ENCODE peak calls at places on chromosomes 4 and X, in six cellular contexts. One of them, this sample, is unnamed.

GRCh38 chr4:2258091-2259035 is 3.5 kb downstream of the MXD4 start:
- DNase-seq in cardiac muscle cell: no peak
- DNase-seq in tibial nerve: peak
- DNase-seq in WERI-Rb-1: no peak
- DNase-seq in neural progenitor cell: no peak
- DNase-seq in astrocyte: no peak
- DNase-seq in this sample: no peak

GRCh38 chrX:107485019-107485418 is 35.6 kb downstream of the FRMPD3 start:
- DNase-seq in cardiac muscle cell: no peak
- DNase-seq in tibial nerve: no peak
- DNase-seq in WERI-Rb-1: peak
- DNase-seq in neural progenitor cell: no peak
- DNase-seq in astrocyte: peak
- DNase-seq in this sample: no peak

GRCh38 chrX:65871671-65872311 is 168.1 kb downstream of the VSIG4 start:
- DNase-seq in cardiac muscle cell: no peak
- DNase-seq in tibial nerve: no peak
- DNase-seq in WERI-Rb-1: no peak
- DNase-seq in neural progenitor cell: peak
- DNase-seq in astrocyte: no peak
- DNase-seq in this sample: no peak

GRCh38 chr4:62402088-62402806 is 1202.1 kb downstream of the ADGRL3 start:
- DNase-seq in cardiac muscle cell: no peak
- DNase-seq in tibial nerve: no peak
- DNase-seq in WERI-Rb-1: no peak
- DNase-seq in neural progenitor cell: no peak
- DNase-seq in astrocyte: no peak
- DNase-seq in this sample: no peak

GRCh38 chr4:98501383-98501782 is 157.0 kb downstream of the TSPAN5 start:
- DNase-seq in cardiac muscle cell: no peak
- DNase-seq in tibial nerve: no peak
- DNase-seq in WERI-Rb-1: no peak
- DNase-seq in neural progenitor cell: no peak
- DNase-seq in astrocyte: no peak
- DNase-seq in this sample: no peak

GRCh38 chr4:43277003-43277402 is 384.5 kb downstream of the GRXCR1 start:
- DNase-seq in cardiac muscle cell: no peak
- DNase-seq in tibial nerve: no peak
- DNase-seq in WERI-Rb-1: no peak
- DNase-seq in neural progenitor cell: no peak
- DNase-seq in astrocyte: peak
- DNase-seq in this sample: no peak

GRCh38 chr4:151468715-151469696 is 60.0 kb downstream of the FHIP1A start:
- DNase-seq in cardiac muscle cell: no peak
- DNase-seq in tibial nerve: no peak
- DNase-seq in WERI-Rb-1: no peak
- DNase-seq in neural progenitor cell: no peak
- DNase-seq in astrocyte: peak
- DNase-seq in this sample: no peak

GRCh38 chr4:144989306-144989705 is 108.7 kb downstream of the ANAPC10 start:
- DNase-seq in cardiac muscle cell: no peak
- DNase-seq in tibial nerve: no peak
- DNase-seq in WERI-Rb-1: no peak
- DNase-seq in neural progenitor cell: no peak
- DNase-seq in astrocyte: no peak
- DNase-seq in this sample: no peak

GRCh38 chrX:17511556-17511955 is 136.6 kb downstream of the NHS start:
- DNase-seq in cardiac muscle cell: no peak
- DNase-seq in tibial nerve: no peak
- DNase-seq in WERI-Rb-1: no peak
- DNase-seq in neural progenitor cell: no peak
- DNase-seq in astrocyte: no peak
- DNase-seq in this sample: no peak

GRCh38 chr4:73646117-73646516 is 25.9 kb upstream of the RASSF6 start:
- DNase-seq in cardiac muscle cell: no peak
- DNase-seq in tibial nerve: no peak
- DNase-seq in WERI-Rb-1: no peak
- DNase-seq in neural progenitor cell: no peak
- DNase-seq in astrocyte: no peak
- DNase-seq in this sample: no peak

GRCh38 chr4:144547678-144548298 is 98.2 kb upstream of the HHIP start:
- DNase-seq in cardiac muscle cell: no peak
- DNase-seq in tibial nerve: no peak
- DNase-seq in WERI-Rb-1: no peak
- DNase-seq in neural progenitor cell: no peak
- DNase-seq in astrocyte: no peak
- DNase-seq in this sample: no peak

GRCh38 chr4:133152801-133153526 is 3.9 kb downstream of the PCDH10 start:
- DNase-seq in cardiac muscle cell: peak
- DNase-seq in tibial nerve: no peak
- DNase-seq in WERI-Rb-1: no peak
- DNase-seq in neural progenitor cell: peak
- DNase-seq in astrocyte: peak
- DNase-seq in this sample: no peak

GRCh38 chrX:108537005-108537404 is 97.4 kb downstream of the COL4A5 start:
- DNase-seq in cardiac muscle cell: peak
- DNase-seq in tibial nerve: no peak
- DNase-seq in WERI-Rb-1: peak
- DNase-seq in neural progenitor cell: peak
- DNase-seq in astrocyte: peak
- DNase-seq in this sample: peak

DNA sequence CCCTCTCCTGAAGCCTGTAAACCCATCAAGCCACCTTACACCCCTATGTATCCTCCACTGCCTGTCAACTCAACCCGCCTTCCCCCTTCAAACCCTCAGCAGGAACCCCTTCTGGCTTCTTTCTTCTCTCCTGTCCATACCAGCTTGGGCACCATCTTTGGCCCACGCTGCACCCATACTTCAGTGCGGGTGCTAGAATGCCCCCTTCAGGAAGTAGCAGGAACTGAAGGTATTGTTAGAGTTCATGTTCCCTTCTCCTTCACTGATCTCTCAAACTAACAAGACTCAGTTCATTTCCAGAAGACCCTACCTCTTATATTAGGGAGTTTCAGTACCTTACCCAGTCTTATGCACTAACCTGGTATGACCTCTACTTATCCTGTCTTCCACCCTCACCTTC is 1.5 kb upstream of the UGT2B17 start:
- DNase-seq in cardiac muscle cell: no peak
- DNase-seq in tibial nerve: no peak
- DNase-seq in WERI-Rb-1: no peak
- DNase-seq in neural progenitor cell: no peak
- DNase-seq in astrocyte: no peak
- DNase-seq in this sample: no peak
- TF ChIP-seq CTCF in cardiac muscle cell: no peak
- TF ChIP-seq CTCF in tibial nerve: no peak
- TF ChIP-seq CTCF in WERI-Rb-1: peak
- TF ChIP-seq CTCF in neural progenitor cell: no peak
- TF ChIP-seq CTCF in astrocyte: no peak
- TF ChIP-seq CTCF in this sample: no peak

DNA sequence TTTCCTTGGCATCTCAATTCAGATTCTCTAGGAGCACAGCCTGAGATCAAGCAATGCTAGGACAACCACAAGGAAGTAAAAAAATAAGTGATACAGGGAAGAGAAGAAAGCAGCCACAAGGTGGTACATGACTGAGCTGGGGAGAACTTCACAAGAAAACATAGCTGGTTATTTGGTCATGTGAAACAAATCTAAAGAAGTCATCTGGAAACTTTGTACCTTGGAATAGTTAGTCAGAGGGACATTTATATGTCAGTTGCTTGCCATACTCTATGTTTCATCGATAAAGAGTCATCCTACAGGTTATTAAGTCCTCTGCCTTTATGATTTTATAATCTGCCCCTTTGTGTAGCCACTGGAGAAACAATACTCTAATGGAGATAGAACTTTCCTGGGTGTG is 575.1 kb downstream of the IL15 start:
- DNase-seq in cardiac muscle cell: no peak
- DNase-seq in tibial nerve: no peak
- DNase-seq in WERI-Rb-1: no peak
- DNase-seq in neural progenitor cell: no peak
- DNase-seq in astrocyte: no peak
- DNase-seq in this sample: peak
- TF ChIP-seq CTCF in cardiac muscle cell: no peak
- TF ChIP-seq CTCF in tibial nerve: no peak
- TF ChIP-seq CTCF in WERI-Rb-1: no peak
- TF ChIP-seq CTCF in neural progenitor cell: no peak
- TF ChIP-seq CTCF in astrocyte: no peak
- TF ChIP-seq CTCF in this sample: peak

GRCh38 chrX:104347860-104348259 is 93.1 kb upstream of the ESX1 start:
- DNase-seq in cardiac muscle cell: no peak
- DNase-seq in tibial nerve: no peak
- DNase-seq in WERI-Rb-1: no peak
- DNase-seq in neural progenitor cell: no peak
- DNase-seq in astrocyte: peak
- DNase-seq in this sample: no peak

GRCh38 chrX:104342065-104342464 is 87.3 kb upstream of the ESX1 start:
- DNase-seq in cardiac muscle cell: no peak
- DNase-seq in tibial nerve: no peak
- DNase-seq in WERI-Rb-1: no peak
- DNase-seq in neural progenitor cell: no peak
- DNase-seq in astrocyte: no peak
- DNase-seq in this sample: no peak

GRCh38 chrX:104343408-104344129 is 88.8 kb upstream of the ESX1 start:
- DNase-seq in cardiac muscle cell: peak
- DNase-seq in tibial nerve: no peak
- DNase-seq in WERI-Rb-1: peak
- DNase-seq in neural progenitor cell: peak
- DNase-seq in astrocyte: peak
- DNase-seq in this sample: peak
- TF ChIP-seq CTCF in cardiac muscle cell: peak
- TF ChIP-seq CTCF in tibial nerve: peak
- TF ChIP-seq CTCF in WERI-Rb-1: peak
- TF ChIP-seq CTCF in neural progenitor cell: peak
- TF ChIP-seq CTCF in astrocyte: peak
- TF ChIP-seq CTCF in this sample: peak

GRCh38 chr4:38684271-38684670 is 20.3 kb downstream of the KLF3 start:
- DNase-seq in cardiac muscle cell: no peak
- DNase-seq in tibial nerve: no peak
- DNase-seq in WERI-Rb-1: no peak
- DNase-seq in neural progenitor cell: no peak
- DNase-seq in astrocyte: no peak
- DNase-seq in this sample: no peak

GRCh38 chr4:38687571-38688011 is 23.6 kb downstream of the KLF3 start:
- DNase-seq in cardiac muscle cell: no peak
- DNase-seq in tibial nerve: no peak
- DNase-seq in WERI-Rb-1: no peak
- DNase-seq in neural progenitor cell: no peak
- DNase-seq in astrocyte: no peak
- DNase-seq in this sample: no peak

GRCh38 chr4:38684951-38685350 is 21.0 kb downstream of the KLF3 start:
- DNase-seq in cardiac muscle cell: no peak
- DNase-seq in tibial nerve: no peak
- DNase-seq in WERI-Rb-1: no peak
- DNase-seq in neural progenitor cell: no peak
- DNase-seq in astrocyte: no peak
- DNase-seq in this sample: no peak

GRCh38 chr4:38688676-38689355 is 24.8 kb downstream of the KLF3 start:
- DNase-seq in cardiac muscle cell: no peak
- DNase-seq in tibial nerve: no peak
- DNase-seq in WERI-Rb-1: no peak
- DNase-seq in neural progenitor cell: no peak
- DNase-seq in astrocyte: no peak
- DNase-seq in this sample: no peak

DNA sequence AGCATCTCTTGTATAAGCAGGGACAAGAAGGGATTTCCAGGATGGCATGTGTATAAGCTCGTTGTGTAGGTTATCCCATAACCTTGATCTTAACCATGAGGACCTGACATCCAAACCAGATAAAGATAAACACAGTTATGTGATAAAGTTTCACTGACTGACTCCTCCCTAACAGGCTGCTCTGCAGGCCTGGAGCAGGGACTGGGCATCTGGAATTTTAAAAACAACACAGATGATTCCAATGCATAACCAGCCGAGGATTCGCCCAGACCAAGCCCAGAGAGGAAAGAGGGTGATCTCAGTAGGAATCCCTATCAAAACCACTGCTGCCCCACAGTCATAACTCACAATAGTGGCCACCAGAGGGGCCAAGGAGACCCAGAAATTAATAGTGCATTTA is 22.7 kb downstream of the KLF3 start:
- DNase-seq in cardiac muscle cell: no peak
- DNase-seq in tibial nerve: no peak
- DNase-seq in WERI-Rb-1: no peak
- DNase-seq in neural progenitor cell: no peak
- DNase-seq in astrocyte: no peak
- DNase-seq in this sample: no peak
- TF ChIP-seq CTCF in cardiac muscle cell: no peak
- TF ChIP-seq CTCF in tibial nerve: no peak
- TF ChIP-seq CTCF in WERI-Rb-1: no peak
- TF ChIP-seq CTCF in neural progenitor cell: no peak
- TF ChIP-seq CTCF in astrocyte: no peak
- TF ChIP-seq CTCF in this sample: no peak

GRCh38 chr4:188428935-188429334 is 289.7 kb downstream of the TRIML1 start:
- DNase-seq in cardiac muscle cell: no peak
- DNase-seq in tibial nerve: no peak
- DNase-seq in WERI-Rb-1: no peak
- DNase-seq in neural progenitor cell: peak
- DNase-seq in astrocyte: no peak
- DNase-seq in this sample: no peak

GRCh38 chr4:188430384-188430783 is 291.1 kb downstream of the TRIML1 start:
- DNase-seq in cardiac muscle cell: peak
- DNase-seq in tibial nerve: no peak
- DNase-seq in WERI-Rb-1: no peak
- DNase-seq in neural progenitor cell: no peak
- DNase-seq in astrocyte: no peak
- DNase-seq in this sample: no peak

GRCh38 chr4:188433916-188434315 is 294.7 kb downstream of the TRIML1 start:
- DNase-seq in cardiac muscle cell: no peak
- DNase-seq in tibial nerve: no peak
- DNase-seq in WERI-Rb-1: no peak
- DNase-seq in neural progenitor cell: peak
- DNase-seq in astrocyte: no peak
- DNase-seq in this sample: no peak

GRCh38 chr4:188432328-188432727 is 293.1 kb downstream of the TRIML1 start:
- DNase-seq in cardiac muscle cell: no peak
- DNase-seq in tibial nerve: no peak
- DNase-seq in WERI-Rb-1: no peak
- DNase-seq in neural progenitor cell: no peak
- DNase-seq in astrocyte: no peak
- DNase-seq in this sample: no peak

DNA sequence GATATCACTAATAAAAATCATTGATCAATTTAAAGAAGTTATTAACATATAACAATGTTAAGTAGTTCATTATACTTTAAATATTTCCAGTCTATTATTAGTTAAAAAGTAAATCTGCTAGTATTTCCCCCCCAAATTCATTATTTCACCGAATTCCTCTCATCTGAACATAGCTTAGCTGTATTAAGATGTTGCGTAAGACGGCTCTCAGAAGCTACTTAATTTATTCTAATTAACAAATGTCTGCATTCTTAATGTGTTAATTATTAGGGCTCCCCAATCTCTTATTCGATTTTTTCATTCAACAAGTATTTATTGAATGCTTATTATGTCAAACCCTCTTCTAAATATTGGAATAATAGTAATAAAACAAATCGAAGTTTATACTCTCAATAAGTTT is 290.7 kb downstream of the TRIML1 start:
- DNase-seq in cardiac muscle cell: no peak
- DNase-seq in tibial nerve: no peak
- DNase-seq in WERI-Rb-1: no peak
- DNase-seq in neural progenitor cell: no peak
- DNase-seq in astrocyte: no peak
- DNase-seq in this sample: no peak
- TF ChIP-seq CTCF in cardiac muscle cell: no peak
- TF ChIP-seq CTCF in tibial nerve: no peak
- TF ChIP-seq CTCF in WERI-Rb-1: no peak
- TF ChIP-seq CTCF in neural progenitor cell: no peak
- TF ChIP-seq CTCF in astrocyte: no peak
- TF ChIP-seq CTCF in this sample: no peak